ENCODE peak calls at places on chromosomes 5 and 9, in seven cellular contexts. One of them, this sample, is unnamed.

GRCh38 chr9:130659699-130660248 is 4.6 kb upstream of the PRDM12 start:
- DNase-seq in brain microvascular endothelial cell: no peak
- DNase-seq in AG08396: no peak
- DNase-seq in amniotic stem cell: no peak
- DNase-seq in esophagus squamous epithelium: no peak
- DNase-seq in fibroblast of the conjunctiva: no peak
- DNase-seq in germinal center: no peak
- DNase-seq in this sample: no peak

GRCh38 chr9:129900263-129901041 is 65.2 kb downstream of the USP20 start:
- DNase-seq in esophagus squamous epithelium: no peak
- DNase-seq in germinal center: no peak
- DNase-seq in brain microvascular endothelial cell: no peak
- DNase-seq in AG08396: no peak
- DNase-seq in amniotic stem cell: no peak
- DNase-seq in fibroblast of the conjunctiva: no peak
- DNase-seq in this sample: no peak

GRCh38 chr5:105263522-105263921 is 1700.9 kb upstream of the NUDT12 start:
- DNase-seq in esophagus squamous epithelium: no peak
- DNase-seq in fibroblast of the conjunctiva: no peak
- DNase-seq in amniotic stem cell: no peak
- DNase-seq in germinal center: no peak
- DNase-seq in AG08396: no peak
- DNase-seq in brain microvascular endothelial cell: no peak
- DNase-seq in this sample: no peak

GRCh38 chr5:82808960-82809359 is 268.2 kb downstream of the TMEM167A start:
- DNase-seq in AG08396: no peak
- DNase-seq in amniotic stem cell: no peak
- DNase-seq in brain microvascular endothelial cell: peak
- DNase-seq in fibroblast of the conjunctiva: no peak
- DNase-seq in esophagus squamous epithelium: no peak
- DNase-seq in germinal center: no peak
- DNase-seq in this sample: peak

GRCh38 chr9:19127881-19128719 is 808 bp upstream of the PLIN2 start:
- DNase-seq in fibroblast of the conjunctiva: no peak
- DNase-seq in brain microvascular endothelial cell: peak
- DNase-seq in germinal center: peak
- DNase-seq in amniotic stem cell: no peak
- DNase-seq in esophagus squamous epithelium: no peak
- DNase-seq in AG08396: peak
- DNase-seq in this sample: peak

GRCh38 chr9:94135222-94135621 is 51.0 kb downstream of the PTPDC1 start:
- DNase-seq in AG08396: peak
- DNase-seq in fibroblast of the conjunctiva: peak
- DNase-seq in brain microvascular endothelial cell: peak
- DNase-seq in amniotic stem cell: no peak
- DNase-seq in esophagus squamous epithelium: no peak
- DNase-seq in germinal center: no peak
- DNase-seq in this sample: peak

GRCh38 chr9:76725181-76725580 is 39.1 kb upstream of the PCA3 start:
- DNase-seq in fibroblast of the conjunctiva: no peak
- DNase-seq in amniotic stem cell: no peak
- DNase-seq in brain microvascular endothelial cell: no peak
- DNase-seq in germinal center: no peak
- DNase-seq in esophagus squamous epithelium: no peak
- DNase-seq in AG08396: no peak
- DNase-seq in this sample: no peak

GRCh38 chr5:19577882-19578281 is 410.1 kb downstream of the CDH18 start:
- DNase-seq in amniotic stem cell: no peak
- DNase-seq in AG08396: no peak
- DNase-seq in esophagus squamous epithelium: no peak
- DNase-seq in brain microvascular endothelial cell: no peak
- DNase-seq in fibroblast of the conjunctiva: no peak
- DNase-seq in germinal center: no peak
- DNase-seq in this sample: peak

GRCh38 chr5:141636106-141636412 is 590 bp downstream of the HDAC3 start:
- DNase-seq in amniotic stem cell: no peak
- DNase-seq in germinal center: no peak
- DNase-seq in fibroblast of the conjunctiva: no peak
- DNase-seq in brain microvascular endothelial cell: no peak
- DNase-seq in AG08396: no peak
- DNase-seq in esophagus squamous epithelium: no peak
- DNase-seq in this sample: no peak

GRCh38 chr9:98873535-98874432 is 66.3 kb downstream of the GALNT12 start:
- DNase-seq in AG08396: peak
- DNase-seq in amniotic stem cell: no peak
- DNase-seq in brain microvascular endothelial cell: no peak
- DNase-seq in fibroblast of the conjunctiva: peak
- DNase-seq in esophagus squamous epithelium: no peak
- DNase-seq in germinal center: no peak
- DNase-seq in this sample: peak

GRCh38 chr9:77887660-77888059 is 144.0 kb downstream of the GNAQ start:
- DNase-seq in germinal center: no peak
- DNase-seq in amniotic stem cell: no peak
- DNase-seq in AG08396: no peak
- DNase-seq in esophagus squamous epithelium: no peak
- DNase-seq in fibroblast of the conjunctiva: no peak
- DNase-seq in brain microvascular endothelial cell: no peak
- DNase-seq in this sample: no peak

GRCh38 chr9:87798276-87798833 is 72.4 kb downstream of the CTSL start:
- DNase-seq in esophagus squamous epithelium: no peak
- DNase-seq in amniotic stem cell: no peak
- DNase-seq in brain microvascular endothelial cell: no peak
- DNase-seq in germinal center: no peak
- DNase-seq in fibroblast of the conjunctiva: no peak
- DNase-seq in AG08396: no peak
- DNase-seq in this sample: no peak

GRCh38 chr5:170747851-170748250 is 35.7 kb upstream of the GABRP start:
- DNase-seq in brain microvascular endothelial cell: peak
- DNase-seq in fibroblast of the conjunctiva: no peak
- DNase-seq in esophagus squamous epithelium: no peak
- DNase-seq in germinal center: no peak
- DNase-seq in AG08396: no peak
- DNase-seq in amniotic stem cell: no peak
- DNase-seq in this sample: no peak

GRCh38 chr5:140251527-140251973 is 51.4 kb downstream of the PFDN1 start:
- DNase-seq in esophagus squamous epithelium: no peak
- DNase-seq in brain microvascular endothelial cell: peak
- DNase-seq in germinal center: peak
- DNase-seq in AG08396: peak
- DNase-seq in fibroblast of the conjunctiva: no peak
- DNase-seq in amniotic stem cell: peak
- DNase-seq in this sample: peak

GRCh38 chr9:76373173-76373771 is 21.0 kb downstream of the RFK start:
- DNase-seq in AG08396: peak
- DNase-seq in amniotic stem cell: no peak
- DNase-seq in brain microvascular endothelial cell: peak
- DNase-seq in fibroblast of the conjunctiva: peak
- DNase-seq in germinal center: no peak
- DNase-seq in esophagus squamous epithelium: no peak
- DNase-seq in this sample: peak

GRCh38 chr9:134619983-134620612 is 21.5 kb upstream of the COL5A1 start:
- DNase-seq in esophagus squamous epithelium: no peak
- DNase-seq in AG08396: no peak
- DNase-seq in germinal center: no peak
- DNase-seq in fibroblast of the conjunctiva: no peak
- DNase-seq in amniotic stem cell: no peak
- DNase-seq in brain microvascular endothelial cell: no peak
- DNase-seq in this sample: no peak

GRCh38 chr9:21096172-21096900 is 18.6 kb upstream of the IFNB1 start:
- DNase-seq in esophagus squamous epithelium: no peak
- DNase-seq in fibroblast of the conjunctiva: peak
- DNase-seq in AG08396: peak
- DNase-seq in brain microvascular endothelial cell: peak
- DNase-seq in amniotic stem cell: no peak
- DNase-seq in germinal center: no peak
- DNase-seq in this sample: peak

GRCh38 chr9:71544464-71544863 is 223.8 kb downstream of the CEMIP2 start:
- DNase-seq in fibroblast of the conjunctiva: no peak
- DNase-seq in brain microvascular endothelial cell: no peak
- DNase-seq in esophagus squamous epithelium: no peak
- DNase-seq in amniotic stem cell: no peak
- DNase-seq in AG08396: no peak
- DNase-seq in germinal center: peak
- DNase-seq in this sample: no peak

GRCh38 chr5:56375011-56375410 is 141.9 kb upstream of the ANKRD55 start:
- DNase-seq in germinal center: no peak
- DNase-seq in AG08396: no peak
- DNase-seq in fibroblast of the conjunctiva: no peak
- DNase-seq in esophagus squamous epithelium: no peak
- DNase-seq in brain microvascular endothelial cell: no peak
- DNase-seq in amniotic stem cell: no peak
- DNase-seq in this sample: no peak

GRCh38 chr5:142175039-142175438 is 66.5 kb downstream of the NDFIP1 start:
- DNase-seq in brain microvascular endothelial cell: no peak
- DNase-seq in amniotic stem cell: no peak
- DNase-seq in germinal center: no peak
- DNase-seq in esophagus squamous epithelium: no peak
- DNase-seq in AG08396: no peak
- DNase-seq in fibroblast of the conjunctiva: no peak
- DNase-seq in this sample: no peak

GRCh38 chr5:1462358-1462757 is 17.1 kb upstream of the SLC6A3 start:
- DNase-seq in fibroblast of the conjunctiva: no peak
- DNase-seq in amniotic stem cell: no peak
- DNase-seq in esophagus squamous epithelium: no peak
- DNase-seq in brain microvascular endothelial cell: no peak
- DNase-seq in AG08396: no peak
- DNase-seq in germinal center: no peak
- DNase-seq in this sample: no peak